ENCODE peak calls at places on chromosome 2, in five cellular contexts. O, T, J, R and I are unnamed samples.

GRCh38 chr2:38375711-38376345 is 1.2 kb downstream of the ATL2 start:
- DNase-seq in J (peak; percentile 53), R (no peak), T (peak; percentile 38), O (peak; percentile 65), I (no peak)

GRCh38 chr2:74902281-74902860 is 56.1 kb upstream of the POLE4 start:
- DNase-seq in J (no peak), T (no peak), R (no peak), O (no peak), I (no peak)

GRCh38 chr2:238339395-238339780 is 19.1 kb downstream of the TRAF3IP1 start:
- DNase-seq in R (no peak), T (no peak), O (no peak), J (no peak), I (peak; percentile 58)

GRCh38 chr2:72898263-72898906 is 11.2 kb downstream of the SPR start:
- DNase-seq in T (no peak), O (no peak), R (no peak), J (no peak), I (no peak)

GRCh38 chr2:17148298-17149228 is 369.7 kb downstream of the RAD51AP2 start:
- DNase-seq in O (no peak), R (no peak), J (peak; percentile 63), T (peak; percentile 36), I (no peak)

GRCh38 chr2:43708178-43708577 is 31.9 kb upstream of the C1GALT1C1L start:
- DNase-seq in R (no peak), O (no peak), J (no peak), T (no peak), I (no peak)

GRCh38 chr2:150424361-150424760 is 63.1 kb downstream of the RND3 start:
- DNase-seq in T (no peak), J (no peak), O (no peak), R (no peak), I (no peak)

GRCh38 chr2:233981574-233982420 is 64.6 kb downstream of the TRPM8 start:
- DNase-seq in T (no peak), O (no peak), J (no peak), R (no peak), I (no peak)

GRCh38 chr2:169845016-169845415 is 17.8 kb downstream of the UBR3 start:
- DNase-seq in O (no peak), T (peak; percentile 53), R (no peak), J (no peak), I (no peak)

GRCh38 chr2:24658531-24659202 is 134.5 kb downstream of the PTRHD1 start:
- DNase-seq in T (peak; percentile 2), R (no peak), J (no peak), O (no peak), I (no peak)

GRCh38 chr2:62800618-62801017 is 95.1 kb downstream of the EHBP1 start:
- DNase-seq in J (no peak), O (no peak), T (no peak), R (no peak), I (no peak)

GRCh38 chr2:171972329-171972982 is 27.3 kb upstream of the METAP1D start:
- DNase-seq in R (no peak), J (no peak), T (no peak), O (no peak), I (no peak)

GRCh38 chr2:133248264-133248663 is 320.0 kb downstream of the NCKAP5 start:
- DNase-seq in R (no peak), O (no peak), J (no peak), T (no peak), I (no peak)

GRCh38 chr2:66569321-66569851 is 134.5 kb downstream of the MEIS1 start:
- DNase-seq in J (no peak), R (no peak), T (peak; percentile 47), O (no peak), I (no peak)

GRCh38 chr2:239177908-239178307 is 222.9 kb downstream of the HDAC4 start:
- DNase-seq in J (no peak), O (peak; percentile 32), T (no peak), R (no peak), I (no peak)

GRCh38 chr2:110852541-110853263 is 120.3 kb downstream of the ACOXL start:
- DNase-seq in T (peak; percentile 9), J (no peak), O (no peak), R (peak; percentile 18), I (no peak)

GRCh38 chr2:63792523-63792922 is 49.2 kb upstream of the UGP2 start:
- DNase-seq in J (peak; percentile 75), O (no peak), R (no peak), T (peak; percentile 90), I (peak; percentile 93)

DNA sequence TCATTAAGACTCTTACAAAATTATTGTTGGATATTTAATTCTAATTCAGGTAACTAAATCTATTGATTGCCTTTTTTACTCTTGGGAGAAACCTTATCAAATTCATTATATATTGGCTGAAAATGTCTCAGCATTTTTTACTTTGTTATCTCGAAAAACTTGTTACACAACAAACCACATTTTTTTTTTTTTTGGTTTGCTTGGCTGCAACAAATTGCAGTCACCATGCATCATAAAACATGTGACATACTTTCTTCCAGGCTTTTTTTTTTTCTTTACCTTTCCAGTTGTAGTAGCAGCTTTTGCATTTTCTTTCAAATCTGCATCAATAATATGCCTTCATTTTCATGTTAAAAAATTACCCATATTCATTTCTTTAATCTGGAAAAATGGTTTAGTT is 186.7 kb downstream of the TDRD15 start:
- DNase-seq in J (no peak), O (no peak), R (no peak), T (no peak), I (no peak)
- H3K27me3 ChIP-seq in J (no peaks in the 10 kb centered on the region), O (no peaks in the 10 kb centered on the region), R (no peaks in the 10 kb centered on the region), T (no peaks in the 10 kb centered on the region), I (no peaks in the 10 kb centered on the region)

GRCh38 chr2:30731248-30731647 is 76.0 kb downstream of the CAPN13 start:
- DNase-seq in T (no peak), O (no peak), R (no peak), J (no peak), I (no peak)
- H3K27me3 ChIP-seq in T (peaks cover 30% of the 10 kb centered on the region), O (no peaks in the 10 kb centered on the region), R (no peaks in the 10 kb centered on the region), J (peaks cover 49% of the 10 kb centered on the region), I (peaks cover 45% of the 10 kb centered on the region)

GRCh38 chr2:26968001-26968400 is 2.4 kb upstream of the MAPRE3 start:
- DNase-seq in J (no peak), T (peak; percentile 36), R (no peak), O (no peak), I (no peak)

GRCh38 chr2:26970244-26970927 is at the start of gene MAPRE3:
- DNase-seq in R (peak; percentile 76), T (peak; percentile 89), J (peak; percentile 91), O (peak; percentile 89), I (peak; percentile 59)

GRCh38 chr2:26969089-26969844 is 1.2 kb upstream of the MAPRE3 start:
- DNase-seq in R (no peak), T (peak; percentile 38), O (no peak), J (no peak), I (no peak)

GRCh38 chr2:26971911-26972786 is 1.7 kb downstream of the MAPRE3 start:
- DNase-seq in J (no peak), T (no peak), O (no peak), R (no peak), I (peak; percentile 19)

DNA sequence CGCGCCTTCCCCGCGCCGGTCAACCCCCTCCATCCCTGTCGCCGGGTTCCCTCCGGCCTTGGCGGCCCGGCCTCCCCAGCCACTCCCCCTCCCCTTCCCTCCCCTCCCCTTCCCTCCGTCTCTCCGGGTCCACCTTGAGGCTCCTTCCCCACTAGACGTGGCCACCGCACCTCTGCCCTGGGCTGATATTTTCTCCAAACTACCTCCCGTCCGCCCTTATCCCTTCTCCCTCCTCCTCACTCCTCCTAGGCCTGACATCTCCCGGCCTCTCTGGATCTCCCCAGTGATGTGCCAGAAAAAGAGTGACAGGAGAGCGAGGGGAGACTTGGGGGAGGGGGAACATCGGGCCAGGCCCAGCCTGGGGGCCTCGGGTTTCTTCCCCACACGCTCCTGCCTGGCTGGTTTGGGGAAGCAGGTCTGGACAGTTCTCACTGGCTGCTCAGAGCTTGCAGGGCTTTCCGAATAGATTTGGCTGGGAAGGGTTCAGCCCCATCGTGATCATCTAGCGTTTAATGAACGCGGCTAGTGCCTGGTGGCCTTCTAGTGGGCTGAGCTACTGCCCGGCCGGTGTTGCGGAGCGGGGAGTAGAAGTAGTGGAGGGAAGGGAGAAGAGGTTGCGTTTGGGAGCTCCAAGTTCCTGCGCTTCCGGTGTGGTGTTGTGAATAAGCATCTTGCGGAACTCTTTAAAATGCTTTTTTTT is 641 bp downstream of the MAPRE3 start:
- DNase-seq in J (peak; percentile 45), T (peak; percentile 72), O (peak; percentile 52), R (peak; percentile 13), I (peak; percentile 14)
- H3K27me3 ChIP-seq in J (peaks cover 23% of the 10 kb centered on the region), T (peaks cover 8% of the 10 kb centered on the region), O (no peaks in the 10 kb centered on the region), R (no peaks in the 10 kb centered on the region), I (peaks cover 15% of the 10 kb centered on the region)

DNA sequence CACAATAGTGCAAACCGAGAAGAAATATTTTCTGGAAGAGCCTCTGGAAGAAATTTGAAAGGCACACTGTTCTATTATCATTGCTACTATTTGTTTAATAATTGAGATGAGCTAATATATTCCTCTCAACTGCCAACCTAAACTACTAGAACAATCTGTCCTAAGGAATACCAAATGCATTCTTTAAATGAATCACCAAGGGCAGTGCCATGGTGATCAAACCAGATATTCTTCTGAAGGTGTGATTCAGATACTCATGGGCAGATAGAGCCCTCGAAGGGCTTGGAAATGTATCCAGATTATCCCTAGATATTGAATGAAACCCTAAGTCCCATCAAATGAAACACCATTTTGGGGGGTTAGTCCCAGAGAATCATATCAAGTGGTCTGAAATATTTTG is 76.6 kb downstream of the FIGN start:
- DNase-seq in J (no peak), R (no peak), O (no peak), T (peak; percentile 62), I (peak; percentile 54)
- H3K27me3 ChIP-seq in J (no peaks in the 10 kb centered on the region), R (no peaks in the 10 kb centered on the region), O (no peaks in the 10 kb centered on the region), T (no peaks in the 10 kb centered on the region), I (no peaks in the 10 kb centered on the region)

GRCh38 chr2:219405958-219406860 is 12.0 kb upstream of the DES start:
- DNase-seq in T (no peak), R (no peak), J (no peak), O (no peak), I (no peak)

GRCh38 chr2:219405451-219405850 is 12.7 kb upstream of the DES start:
- DNase-seq in O (no peak), T (peak; percentile 41), R (no peak), J (no peak), I (no peak)

GRCh38 chr2:219403861-219404260 is 14.3 kb upstream of the DES start:
- DNase-seq in J (no peak), T (no peak), O (no peak), R (no peak), I (no peak)

GRCh38 chr2:219404291-219404910 is 13.8 kb upstream of the DES start:
- DNase-seq in O (peak; percentile 73), T (no peak), R (no peak), J (peak; percentile 3), I (no peak)

DNA sequence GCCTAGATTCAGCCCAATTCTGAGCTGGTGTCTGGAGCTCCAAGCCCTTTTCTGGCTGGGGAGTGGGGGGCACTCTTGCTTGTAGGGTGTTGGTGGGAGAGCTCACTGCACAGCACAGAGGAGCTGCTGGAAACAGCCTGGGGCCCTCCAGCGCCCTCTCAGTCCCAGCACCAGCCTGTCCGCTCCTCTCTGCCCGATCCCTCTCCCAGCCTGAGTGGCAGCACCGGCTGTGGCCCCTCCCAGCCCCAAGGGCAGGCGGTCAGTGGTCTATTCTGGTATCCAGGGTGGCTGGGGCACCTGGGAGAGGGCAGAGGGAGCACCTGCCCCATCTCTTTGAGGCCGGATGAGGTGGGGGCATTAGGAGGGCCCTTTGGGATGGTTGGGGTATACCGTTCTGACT is 13.2 kb upstream of the DES start:
- DNase-seq in R (no peak), T (no peak), J (no peak), O (no peak), I (no peak)
- H3K27me3 ChIP-seq in R (no peaks in the 10 kb centered on the region), T (no peaks in the 10 kb centered on the region), J (no peaks in the 10 kb centered on the region), O (no peaks in the 10 kb centered on the region), I (peaks cover 5% of the 10 kb centered on the region)